ENCODE peak calls at places on chromosomes 2 and 18, in seven cellular contexts. Q is DMS53; G is LoVo; O is activated CD4-positive, alpha-beta T cell treated with anti-CD3 and anti-CD28 coated beads for 48 hours; Y is ovary; Z is CD8-positive, alpha-beta memory T cell; E is stimulated activated CD4-positive, alpha-beta T cell treated with anti-CD3 and anti-CD28 coated beads, Interleukin-1b, Interleukin-23, amount 100 ng/mL, for 1 hour. U is an unnamed sample.
A peak's percentile ranks its signal among the peaks of the same experiment; 100 is the strongest.

GRCh38 chr2:46379213-46380037 is 82.2 kb downstream of the EPAS1 start:
- DNase-seq in Y (no peak), O (no peak), E (no peak), G (no peak), Z (no peak), Q (no peak), U (no peak)

GRCh38 chr2:197097578-197098366 is 171.3 kb upstream of the PGAP1 start:
- DNase-seq in E (no peak), Z (no peak), Y (peak; percentile 70), G (no peak), O (no peak), Q (no peak), U (peak; percentile 76)

GRCh38 chr2:105749583-105750399 is 5.1 kb downstream of the NCK2 start:
- DNase-seq in Z (peak; percentile 25), O (peak; percentile 75), E (no peak), Q (no peak), Y (peak; percentile 22), G (no peak), U (no peak)

GRCh38 chr2:159131882-159132281 is 154.6 kb downstream of the WDSUB1 start:
- DNase-seq in Q (no peak), E (no peak), Y (no peak), O (no peak), Z (no peak), G (no peak), U (no peak)

GRCh38 chr2:44972771-44973535 is 31.5 kb downstream of the SIX3 start:
- DNase-seq in E (no peak), Q (peak; percentile 33), Z (no peak), O (no peak), G (no peak), Y (no peak), U (no peak)

GRCh38 chr18:48023334-48024008 is 93.0 kb upstream of the SMAD2 start:
- DNase-seq in Z (no peak), Y (peak; percentile 57), O (peak; percentile 44), E (no peak), G (peak; percentile 64), Q (peak; percentile 96), U (no peak)

GRCh38 chr2:165011199-165011598 is 55.9 kb upstream of the SLC38A11 start:
- DNase-seq in Q (no peak), Z (no peak), O (no peak), Y (no peak), G (no peak), E (no peak), U (no peak)

GRCh38 chr2:150605664-150606063 is 118.2 kb upstream of the RND3 start:
- DNase-seq in Z (no peak), Q (peak; percentile 1), Y (no peak), G (no peak), O (no peak), E (no peak), U (no peak)

GRCh38 chr18:46676162-46676830 is 19.3 kb upstream of the LOXHD1 start:
- DNase-seq in Q (no peak), E (no peak), G (no peak), Z (no peak), Y (no peak), O (no peak), U (no peak)

GRCh38 chr2:18749912-18750526 is 160.7 kb upstream of the NT5C1B start:
- DNase-seq in Q (peak; percentile 76), E (no peak), G (peak; percentile 57), O (peak; percentile 59), Y (peak; percentile 53), Z (no peak), U (no peak)

GRCh38 chr2:25808006-25808383 is 70.3 kb downstream of the ASXL2 start:
- DNase-seq in G (no peak), O (no peak), Z (no peak), Y (no peak), E (no peak), Q (no peak), U (no peak)

GRCh38 chr2:18378020-18378653 is 182.3 kb downstream of the RDH14 start:
- DNase-seq in Y (no peak), Q (peak; percentile 59), G (peak; percentile 53), Z (no peak), O (peak; percentile 34), E (no peak), U (no peak)

GRCh38 chr2:136116111-136116812 is 1.7 kb downstream of the CXCR4 start:
- DNase-seq in Z (peak; percentile 73), O (peak; percentile 69), Y (no peak), G (no peak), Q (no peak), E (no peak), U (peak; percentile 69)

GRCh38 chr18:50819027-50819726 is 639 bp downstream of the MRO start:
- DNase-seq in Z (no peak), O (no peak), E (no peak), G (peak; percentile 47), Y (peak; percentile 30), Q (peak; percentile 87), U (peak; percentile 62)

GRCh38 chr2:127479219-127479825 is 47.0 kb downstream of the IWS1 start:
- DNase-seq in G (peak; percentile 59), Z (no peak), O (no peak), Y (no peak), E (no peak), Q (peak; percentile 86), U (no peak)

GRCh38 chr18:5998907-5999306 is 103.6 kb upstream of the TMEM200C start:
- DNase-seq in Q (no peak), Z (no peak), G (no peak), O (no peak), Y (no peak), E (no peak), U (no peak)

GRCh38 chr18:5309888-5310470 is 14.5 kb upstream of the ZBTB14 start:
- DNase-seq in Q (no peak), Z (no peak), E (no peak), Y (no peak), O (peak; percentile 34), G (no peak), U (no peak)